ENCODE peak calls at places on chromosomes 6 and 20, in eight cellular contexts. One of them, this sample, is unnamed.

GRCh38 chr6:73156793-73157767 is 68.2 kb downstream of the KHDC1L start:
- DNase-seq in lower lobe of right lung: no peak
- DNase-seq in neuronal stem cell: no peak
- DNase-seq in iPS DF 6.9: no peak
- DNase-seq in heart right ventricle: no peak
- DNase-seq in IMR-90: no peak
- DNase-seq in effector memory CD4-positive, alpha-beta T cell: no peak
- DNase-seq in endodermal cell: no peak
- DNase-seq in this sample: no peak

GRCh38 chr6:156280131-156280530 is 497.0 kb upstream of the ARID1B start:
- DNase-seq in lower lobe of right lung: no peak
- DNase-seq in effector memory CD4-positive, alpha-beta T cell: no peak
- DNase-seq in iPS DF 6.9: no peak
- DNase-seq in heart right ventricle: no peak
- DNase-seq in neuronal stem cell: no peak
- DNase-seq in IMR-90: no peak
- DNase-seq in endodermal cell: no peak
- DNase-seq in this sample: no peak

GRCh38 chr20:63831696-63832686 is 927 bp upstream of the ZBTB46 start:
- DNase-seq in effector memory CD4-positive, alpha-beta T cell: no peak
- DNase-seq in endodermal cell: peak; percentile 81
- DNase-seq in IMR-90: no peak
- DNase-seq in neuronal stem cell: no peak
- DNase-seq in heart right ventricle: peak; percentile 59
- DNase-seq in lower lobe of right lung: no peak
- DNase-seq in iPS DF 6.9: no peak
- DNase-seq in this sample: peak; percentile 77

GRCh38 chr6:86537311-86537861 is 399.9 kb upstream of the HTR1E start:
- DNase-seq in iPS DF 6.9: no peak
- DNase-seq in effector memory CD4-positive, alpha-beta T cell: no peak
- DNase-seq in heart right ventricle: no peak
- DNase-seq in endodermal cell: no peak
- DNase-seq in lower lobe of right lung: no peak
- DNase-seq in IMR-90: no peak
- DNase-seq in neuronal stem cell: no peak
- DNase-seq in this sample: no peak

GRCh38 chr6:156953478-156954146 is 176.4 kb downstream of the ARID1B start:
- DNase-seq in neuronal stem cell: peak; percentile 49
- DNase-seq in iPS DF 6.9: no peak
- DNase-seq in effector memory CD4-positive, alpha-beta T cell: no peak
- DNase-seq in IMR-90: peak; percentile 99
- DNase-seq in lower lobe of right lung: no peak
- DNase-seq in heart right ventricle: peak; percentile 68
- DNase-seq in endodermal cell: no peak
- DNase-seq in this sample: no peak

GRCh38 chr6:28399370-28400121 is at the start of gene ZSCAN12:
- DNase-seq in heart right ventricle: peak; percentile 82
- DNase-seq in iPS DF 6.9: peak; percentile 91
- DNase-seq in IMR-90: peak; percentile 89
- DNase-seq in endodermal cell: peak; percentile 95
- DNase-seq in neuronal stem cell: peak; percentile 84
- DNase-seq in effector memory CD4-positive, alpha-beta T cell: peak; percentile 53
- DNase-seq in lower lobe of right lung: peak; percentile 88
- DNase-seq in this sample: peak; percentile 88

GRCh38 chr6:139764498-139764986 is 390.1 kb upstream of the CITED2 start:
- DNase-seq in iPS DF 6.9: no peak
- DNase-seq in IMR-90: peak; percentile 99
- DNase-seq in endodermal cell: peak; percentile 56
- DNase-seq in effector memory CD4-positive, alpha-beta T cell: no peak
- DNase-seq in neuronal stem cell: no peak
- DNase-seq in heart right ventricle: peak; percentile 48
- DNase-seq in lower lobe of right lung: no peak
- DNase-seq in this sample: peak; percentile 20

GRCh38 chr20:19802099-19802491 is 44.0 kb downstream of the RIN2 start:
- DNase-seq in heart right ventricle: no peak
- DNase-seq in neuronal stem cell: no peak
- DNase-seq in effector memory CD4-positive, alpha-beta T cell: no peak
- DNase-seq in IMR-90: no peak
- DNase-seq in iPS DF 6.9: no peak
- DNase-seq in endodermal cell: no peak
- DNase-seq in lower lobe of right lung: no peak
- DNase-seq in this sample: no peak

GRCh38 chr6:12137480-12137879 is 125.4 kb downstream of the HIVEP1 start:
- DNase-seq in lower lobe of right lung: no peak
- DNase-seq in iPS DF 6.9: no peak
- DNase-seq in heart right ventricle: peak; percentile 43
- DNase-seq in neuronal stem cell: no peak
- DNase-seq in IMR-90: peak; percentile 85
- DNase-seq in endodermal cell: no peak
- DNase-seq in effector memory CD4-positive, alpha-beta T cell: no peak
- DNase-seq in this sample: no peak

GRCh38 chr20:35144694-35145093 is 2.4 kb downstream of the EDEM2 start:
- DNase-seq in effector memory CD4-positive, alpha-beta T cell: no peak
- DNase-seq in lower lobe of right lung: no peak
- DNase-seq in neuronal stem cell: no peak
- DNase-seq in IMR-90: no peak
- DNase-seq in heart right ventricle: no peak
- DNase-seq in iPS DF 6.9: no peak
- DNase-seq in endodermal cell: no peak
- DNase-seq in this sample: peak; percentile 20

GRCh38 chr20:17966432-17967312 is 1.9 kb downstream of the SNX5 start:
- DNase-seq in endodermal cell: no peak
- DNase-seq in iPS DF 6.9: no peak
- DNase-seq in neuronal stem cell: no peak
- DNase-seq in lower lobe of right lung: no peak
- DNase-seq in effector memory CD4-positive, alpha-beta T cell: no peak
- DNase-seq in heart right ventricle: no peak
- DNase-seq in IMR-90: peak; percentile 42
- DNase-seq in this sample: no peak

DNA sequence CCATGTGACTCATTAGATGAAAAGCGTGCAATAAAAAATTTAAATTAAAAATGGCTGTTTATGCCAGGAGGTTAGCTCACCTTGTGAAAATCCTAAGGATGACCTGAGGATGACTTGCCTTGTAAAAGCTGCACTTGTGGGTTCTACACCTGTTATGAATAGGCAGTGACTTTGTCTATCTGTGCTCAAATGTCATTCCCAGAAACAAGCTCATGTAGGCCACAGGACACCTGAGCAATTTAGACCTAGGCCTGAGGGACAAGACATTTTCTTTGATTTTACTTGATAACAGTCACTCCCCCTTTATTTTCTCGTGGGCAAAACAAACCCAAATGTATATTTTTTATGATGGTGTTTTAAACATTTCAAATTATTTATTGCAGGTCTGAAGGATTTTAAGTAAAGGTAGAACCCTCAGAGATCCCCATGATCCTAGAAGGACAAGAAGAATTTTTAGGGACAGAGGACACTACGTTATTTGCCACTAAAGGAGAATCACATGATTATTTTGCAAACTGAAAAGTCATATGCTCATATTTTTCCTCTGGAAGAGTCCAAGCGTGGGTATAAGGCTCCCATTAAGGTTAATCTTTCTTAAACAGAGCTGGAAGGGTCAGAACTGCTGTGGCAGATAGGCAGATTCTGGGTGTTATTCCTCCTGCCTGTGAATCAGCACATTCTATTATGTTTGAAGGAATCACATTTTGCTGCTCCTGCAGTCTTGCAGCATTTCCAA is 277.5 kb upstream of the MAN1A1 start:
- DNase-seq in IMR-90: no peak
- DNase-seq in effector memory CD4-positive, alpha-beta T cell: no peak
- DNase-seq in iPS DF 6.9: no peak
- DNase-seq in heart right ventricle: no peak
- DNase-seq in neuronal stem cell: no peak
- DNase-seq in endodermal cell: no peak
- DNase-seq in lower lobe of right lung: no peak
- DNase-seq in this sample: no peak
- H3K4me1 ChIP-seq in IMR-90: no peaks in the 10 kb centered on the region
- H3K4me1 ChIP-seq in effector memory CD4-positive, alpha-beta T cell: no peaks in the 10 kb centered on the region
- H3K4me1 ChIP-seq in iPS DF 6.9: no peaks in the 10 kb centered on the region
- H3K4me1 ChIP-seq in heart right ventricle: no peaks in the 10 kb centered on the region
- H3K4me1 ChIP-seq in neuronal stem cell: peaks cover 5% of the 10 kb centered on the region
- H3K4me1 ChIP-seq in endodermal cell: peaks cover 7% of the 10 kb centered on the region
- H3K4me1 ChIP-seq in lower lobe of right lung: no peaks in the 10 kb centered on the region
- H3K4me1 ChIP-seq in this sample: no peaks in the 10 kb centered on the region

DNA sequence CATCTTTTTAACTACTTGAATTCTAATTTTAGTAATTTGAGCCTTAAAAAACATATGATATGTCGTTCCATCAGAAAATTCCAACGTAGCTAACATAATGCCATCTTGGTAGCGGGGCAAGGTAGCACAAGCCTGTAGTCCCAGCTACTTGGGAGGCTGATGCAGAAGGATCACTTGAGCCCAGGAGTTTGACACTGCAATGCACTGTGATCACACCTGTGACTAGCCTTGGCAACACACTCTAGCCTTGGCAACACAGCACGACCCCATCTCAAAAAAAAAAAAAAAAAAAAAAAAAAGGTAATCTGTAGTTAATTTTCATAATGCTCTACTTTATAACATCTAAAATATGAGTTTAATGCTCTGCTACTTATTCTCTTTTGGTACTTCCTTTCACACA is 6.7 kb downstream of the BCLAF1 start:
- DNase-seq in IMR-90: no peak
- DNase-seq in heart right ventricle: no peak
- DNase-seq in iPS DF 6.9: no peak
- DNase-seq in neuronal stem cell: no peak
- DNase-seq in effector memory CD4-positive, alpha-beta T cell: no peak
- DNase-seq in endodermal cell: no peak
- DNase-seq in lower lobe of right lung: no peak
- DNase-seq in this sample: no peak
- H3K4me1 ChIP-seq in IMR-90: peaks cover 8% of the 10 kb centered on the region
- H3K4me1 ChIP-seq in heart right ventricle: peaks cover 11% of the 10 kb centered on the region
- H3K4me1 ChIP-seq in iPS DF 6.9: peaks cover 1% of the 10 kb centered on the region
- H3K4me1 ChIP-seq in neuronal stem cell: peaks cover 1% of the 10 kb centered on the region
- H3K4me1 ChIP-seq in effector memory CD4-positive, alpha-beta T cell: peaks cover 44% of the 10 kb centered on the region
- H3K4me1 ChIP-seq in endodermal cell: no peaks in the 10 kb centered on the region
- H3K4me1 ChIP-seq in lower lobe of right lung: peaks cover 90% of the 10 kb centered on the region
- H3K4me1 ChIP-seq in this sample: peaks cover 76% of the 10 kb centered on the region

GRCh38 chr6:165680975-165681374 is 17.9 kb upstream of the PDE10A start:
- DNase-seq in iPS DF 6.9: no peak
- DNase-seq in endodermal cell: no peak
- DNase-seq in IMR-90: no peak
- DNase-seq in effector memory CD4-positive, alpha-beta T cell: no peak
- DNase-seq in neuronal stem cell: no peak
- DNase-seq in heart right ventricle: no peak
- DNase-seq in lower lobe of right lung: no peak
- DNase-seq in this sample: no peak

GRCh38 chr6:165679326-165679725 is 16.3 kb upstream of the PDE10A start:
- DNase-seq in IMR-90: no peak
- DNase-seq in iPS DF 6.9: no peak
- DNase-seq in effector memory CD4-positive, alpha-beta T cell: no peak
- DNase-seq in endodermal cell: peak; percentile 77
- DNase-seq in heart right ventricle: no peak
- DNase-seq in lower lobe of right lung: no peak
- DNase-seq in neuronal stem cell: no peak
- DNase-seq in this sample: no peak

GRCh38 chr6:165686966-165687365 is 23.9 kb upstream of the PDE10A start:
- DNase-seq in endodermal cell: no peak
- DNase-seq in heart right ventricle: no peak
- DNase-seq in neuronal stem cell: no peak
- DNase-seq in lower lobe of right lung: no peak
- DNase-seq in iPS DF 6.9: no peak
- DNase-seq in effector memory CD4-positive, alpha-beta T cell: no peak
- DNase-seq in IMR-90: no peak
- DNase-seq in this sample: no peak

GRCh38 chr6:165685302-165685701 is 22.3 kb upstream of the PDE10A start:
- DNase-seq in IMR-90: no peak
- DNase-seq in iPS DF 6.9: no peak
- DNase-seq in heart right ventricle: no peak
- DNase-seq in lower lobe of right lung: no peak
- DNase-seq in effector memory CD4-positive, alpha-beta T cell: no peak
- DNase-seq in endodermal cell: no peak
- DNase-seq in neuronal stem cell: no peak
- DNase-seq in this sample: no peak

GRCh38 chr6:165684333-165684732 is 21.3 kb upstream of the PDE10A start:
- DNase-seq in effector memory CD4-positive, alpha-beta T cell: no peak
- DNase-seq in neuronal stem cell: no peak
- DNase-seq in IMR-90: no peak
- DNase-seq in iPS DF 6.9: no peak
- DNase-seq in heart right ventricle: no peak
- DNase-seq in endodermal cell: no peak
- DNase-seq in lower lobe of right lung: no peak
- DNase-seq in this sample: no peak
- H3K4me1 ChIP-seq in effector memory CD4-positive, alpha-beta T cell: no peaks in the 10 kb centered on the region
- H3K4me1 ChIP-seq in neuronal stem cell: peaks cover 2% of the 10 kb centered on the region
- H3K4me1 ChIP-seq in IMR-90: no peaks in the 10 kb centered on the region
- H3K4me1 ChIP-seq in iPS DF 6.9: no peaks in the 10 kb centered on the region
- H3K4me1 ChIP-seq in heart right ventricle: no peaks in the 10 kb centered on the region
- H3K4me1 ChIP-seq in endodermal cell: no peaks in the 10 kb centered on the region
- H3K4me1 ChIP-seq in lower lobe of right lung: no peaks in the 10 kb centered on the region
- H3K4me1 ChIP-seq in this sample: no peaks in the 10 kb centered on the region

GRCh38 chr20:36848078-36848660 is 27.8 kb upstream of the TLDC2 start:
- DNase-seq in iPS DF 6.9: no peak
- DNase-seq in neuronal stem cell: no peak
- DNase-seq in endodermal cell: peak; percentile 44
- DNase-seq in effector memory CD4-positive, alpha-beta T cell: no peak
- DNase-seq in IMR-90: peak; percentile 97
- DNase-seq in lower lobe of right lung: no peak
- DNase-seq in heart right ventricle: peak; percentile 78
- DNase-seq in this sample: peak; percentile 44

GRCh38 chr20:36848677-36849076 is 27.3 kb upstream of the TLDC2 start:
- DNase-seq in effector memory CD4-positive, alpha-beta T cell: no peak
- DNase-seq in iPS DF 6.9: no peak
- DNase-seq in lower lobe of right lung: no peak
- DNase-seq in IMR-90: no peak
- DNase-seq in endodermal cell: no peak
- DNase-seq in neuronal stem cell: no peak
- DNase-seq in heart right ventricle: no peak
- DNase-seq in this sample: no peak

GRCh38 chr20:36847710-36848040 is 28.3 kb upstream of the TLDC2 start:
- DNase-seq in effector memory CD4-positive, alpha-beta T cell: no peak
- DNase-seq in endodermal cell: no peak
- DNase-seq in iPS DF 6.9: no peak
- DNase-seq in neuronal stem cell: no peak
- DNase-seq in heart right ventricle: no peak
- DNase-seq in lower lobe of right lung: no peak
- DNase-seq in IMR-90: peak; percentile 41
- DNase-seq in this sample: no peak

GRCh38 chr20:36845288-36845969 is 30.5 kb upstream of the TLDC2 start:
- DNase-seq in IMR-90: no peak
- DNase-seq in iPS DF 6.9: no peak
- DNase-seq in heart right ventricle: no peak
- DNase-seq in neuronal stem cell: no peak
- DNase-seq in lower lobe of right lung: no peak
- DNase-seq in endodermal cell: peak; percentile 38
- DNase-seq in effector memory CD4-positive, alpha-beta T cell: no peak
- DNase-seq in this sample: no peak

DNA sequence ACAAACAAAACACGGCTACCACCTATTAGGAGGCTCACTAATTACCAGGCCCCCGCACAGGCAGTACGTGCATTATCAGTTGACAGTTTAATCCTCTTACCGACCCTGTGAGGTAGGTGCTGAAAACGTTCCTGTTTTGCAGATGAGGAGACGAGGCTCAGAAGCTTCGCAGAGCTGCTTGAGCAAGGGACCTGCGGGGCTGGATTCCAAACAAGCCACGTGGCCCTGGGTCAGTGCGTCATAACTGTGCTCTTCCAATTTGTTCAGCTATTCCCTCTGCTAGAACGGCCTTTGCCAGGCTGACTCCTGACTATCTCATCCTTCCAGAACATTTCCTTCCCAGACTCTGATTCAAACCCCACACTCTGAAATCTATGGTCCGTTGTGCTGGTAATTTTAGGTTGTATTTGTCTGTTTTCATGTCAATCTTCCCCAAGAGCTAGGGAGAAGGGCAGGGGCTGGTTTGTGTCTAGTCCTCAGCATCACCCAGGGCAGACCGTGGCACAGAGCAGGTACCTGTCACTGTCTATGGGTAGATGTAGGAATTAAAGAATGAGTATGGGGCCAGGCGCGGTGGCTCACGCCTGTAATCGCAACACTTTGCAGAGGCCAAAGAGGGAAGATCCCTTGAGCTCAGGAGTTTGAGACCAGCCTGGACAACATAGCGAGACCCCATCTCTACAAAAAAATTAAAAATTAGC is 28.8 kb upstream of the TLDC2 start:
- DNase-seq in endodermal cell: peak; percentile 77
- DNase-seq in IMR-90: peak; percentile 83
- DNase-seq in iPS DF 6.9: no peak
- DNase-seq in neuronal stem cell: no peak
- DNase-seq in effector memory CD4-positive, alpha-beta T cell: no peak
- DNase-seq in lower lobe of right lung: no peak
- DNase-seq in heart right ventricle: peak; percentile 73
- DNase-seq in this sample: peak; percentile 48
- H3K4me1 ChIP-seq in endodermal cell: peaks cover 8% of the 10 kb centered on the region
- H3K4me1 ChIP-seq in IMR-90: peaks cover 31% of the 10 kb centered on the region
- H3K4me1 ChIP-seq in iPS DF 6.9: no peaks in the 10 kb centered on the region
- H3K4me1 ChIP-seq in neuronal stem cell: no peaks in the 10 kb centered on the region
- H3K4me1 ChIP-seq in effector memory CD4-positive, alpha-beta T cell: no peaks in the 10 kb centered on the region
- H3K4me1 ChIP-seq in lower lobe of right lung: peaks cover 73% of the 10 kb centered on the region
- H3K4me1 ChIP-seq in heart right ventricle: peaks cover 29% of the 10 kb centered on the region
- H3K4me1 ChIP-seq in this sample: peaks cover 7% of the 10 kb centered on the region

This sample was measured in mucosa of descending colon.